ENCODE peak calls at places on chromosomes 1 and 21, in six cellular contexts. T is K562, S is HepG2, D is SK-N-SH, N is H1, P is GM12878. U is an unnamed sample.

GRCh38 chr1:109478806-109479205 is 4.9 kb upstream of the ATXN7L2 start:
- DNase-seq in S (no peak), D (no peak), P (no peak), T (peak), N (peak), U (no peak)

GRCh38 chr1:29687601-29688244 is 451.4 kb downstream of the PTPRU start:
- DNase-seq in P (no peak), N (no peak), D (peak), T (no peak), S (no peak), U (no peak)

GRCh38 chr1:88528792-88529191 is 155.3 kb upstream of the PKN2 start:
- DNase-seq in S (peak), T (no peak), D (no peak), N (no peak), P (no peak), U (no peak)

GRCh38 chr1:24384251-24385090 is 29.1 kb downstream of the STPG1 start:
- DNase-seq in S (no peak), P (no peak), T (no peak), N (peak), D (no peak), U (no peak)

GRCh38 chr21:46089285-46089684 is 8.6 kb upstream of the COL6A2 start:
- DNase-seq in T (no peak), D (no peak), P (no peak), N (no peak), S (no peak), U (no peak)

GRCh38 chr1:42431514-42431913 is 24.3 kb downstream of the ZMYND12 start:
- DNase-seq in T (no peak), S (peak), N (no peak), P (no peak), D (no peak), U (no peak)

GRCh38 chr1:18901952-18902522 is 318 bp downstream of the ALDH4A1 start:
- DNase-seq in D (no peak), P (no peak), N (no peak), S (no peak), T (peak), U (no peak)

GRCh38 chr1:85200367-85200869 is 398 bp downstream of the SYDE2 start:
- DNase-seq in D (no peak), T (peak), N (peak), S (peak), P (no peak), U (no peak)

GRCh38 chr1:60245371-60245770 is 171.8 kb upstream of the C1orf87 start:
- DNase-seq in D (no peak), P (no peak), T (no peak), N (no peak), S (no peak), U (no peak)

GRCh38 chr1:182392045-182393028 is 747 bp upstream of the GLUL start:
- DNase-seq in N (no peak), P (no peak), S (no peak), T (peak), D (no peak), U (no peak)

GRCh38 chr21:44940116-44940631 is 345 bp downstream of the SLX9 start:
- DNase-seq in T (peak), N (no peak), S (no peak), P (no peak), D (no peak), U (no peak)

GRCh38 chr1:197481101-197481500 is 213.0 kb downstream of the CRB1 start:
- DNase-seq in P (no peak), N (no peak), T (no peak), S (no peak), D (no peak), U (no peak)

GRCh38 chr1:64550505-64550904 is 80.6 kb downstream of the CACHD1 start:
- DNase-seq in N (no peak), S (no peak), D (no peak), P (no peak), T (no peak), U (no peak)

GRCh38 chr1:18681423-18681835 is 50.8 kb downstream of the PAX7 start:
- DNase-seq in P (no peak), D (peak), S (peak), T (peak), N (no peak), U (peak)

GRCh38 chr21:44748621-44749020 is 37.2 kb upstream of the TSPEAR start:
- DNase-seq in D (no peak), T (no peak), S (no peak), N (peak), P (no peak), U (no peak)

GRCh38 chr1:93207211-93207610 is 26.7 kb downstream of the CCDC18 start:
- DNase-seq in P (no peak), T (no peak), D (no peak), N (no peak), S (no peak), U (no peak)

DNA sequence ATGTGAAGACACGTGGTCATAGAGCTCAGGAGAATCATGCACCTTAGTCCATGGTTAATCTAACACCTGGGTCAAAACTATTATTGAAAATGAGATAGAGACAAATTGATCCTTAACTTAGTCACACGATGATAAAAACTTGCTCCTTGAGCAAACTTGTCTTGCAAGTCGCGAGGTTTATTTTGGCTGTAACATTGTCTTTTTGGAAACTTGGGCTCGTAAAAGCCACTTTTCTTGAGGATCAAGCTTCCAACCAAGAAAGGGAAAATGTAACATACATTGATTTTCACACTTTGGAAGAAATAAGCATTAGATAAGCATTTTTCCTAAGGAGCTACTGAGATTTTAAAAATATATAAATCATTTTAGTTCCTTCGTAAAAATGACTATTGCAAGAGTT is 19.9 kb upstream of the CENPF start:
- DNase-seq in P (no peak), D (no peak), S (no peak), T (no peak), N (no peak), U (no peak)
- H3K4me2 ChIP-seq in P (no peak), D (no peak), S (no peak), T (no peak), N (no peak), U (no peak)

DNA sequence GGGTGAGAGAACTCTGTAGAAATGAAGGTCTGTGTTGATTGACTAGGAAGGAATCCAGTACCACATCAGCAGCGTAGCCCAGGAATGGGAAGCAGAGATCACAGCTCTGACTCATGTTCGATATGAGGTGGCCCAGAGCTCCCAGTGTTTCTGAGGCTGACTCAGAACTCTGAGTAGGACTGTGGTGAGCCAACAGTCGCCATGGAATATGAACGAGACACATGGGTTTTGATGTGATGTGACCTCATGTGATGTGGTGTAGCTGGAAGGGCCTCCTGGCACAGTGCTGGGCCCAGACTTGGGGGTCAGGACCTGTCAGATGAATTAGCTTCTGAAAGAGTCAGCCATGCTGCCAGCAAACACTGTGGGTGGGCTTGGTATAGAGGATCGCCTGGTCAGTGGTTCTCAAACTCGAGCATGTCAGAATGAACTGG is 237.0 kb downstream of the MRPL39 start:
- DNase-seq in T (no peak), N (no peak), P (no peak), S (no peak), D (no peak), U (no peak)
- TF ChIP-seq SIN3A in T (no peak), N (no peak), P (no peak), S (no peak), D (peak), U (no peak)

GRCh38 chr1:41313661-41314131 is 47.5 kb upstream of the FOXO6 start:
- DNase-seq in N (peak), P (no peak), D (peak), S (peak), T (peak), U (peak)
- H3K4me2 ChIP-seq in N (no peak), P (no peak), D (no peak), S (no peak), T (no peak), U (no peak)

GRCh38 chr1:31800677-31800967 is 15.2 kb downstream of the SPOCD1 start:
- DNase-seq in S (no peak), T (no peak), N (no peak), D (no peak), P (no peak), U (no peak)
- TF ChIP-seq SIN3A in S (no peak), T (no peak), N (no peak), D (no peak), P (no peak), U (no peak)

U was measured in HCT116.